ENCODE peak calls at places on chromosomes 3 and 15, in eight cellular contexts. One of them, this sample, is unnamed.

GRCh38 chr15:24823473-24823872 is 131.3 kb upstream of the SNRPN start:
- DNase-seq in mesenteric fat pad: no peak
- DNase-seq in hepatocyte: peak; percentile 84
- DNase-seq in NCI-H1092: no peak
- DNase-seq in CD4-positive, alpha-beta memory T cell: no peak
- DNase-seq in HEK293T: no peak
- DNase-seq in B cell: no peak
- DNase-seq in AG09309: no peak
- DNase-seq in this sample: no peak

GRCh38 chr15:84982301-84982920 is 755 bp downstream of the PDE8A start:
- DNase-seq in mesenteric fat pad: no peak
- DNase-seq in hepatocyte: peak; percentile 68
- DNase-seq in NCI-H1092: no peak
- DNase-seq in CD4-positive, alpha-beta memory T cell: peak; percentile 59
- DNase-seq in HEK293T: no peak
- DNase-seq in B cell: no peak
- DNase-seq in AG09309: no peak
- DNase-seq in this sample: no peak

GRCh38 chr15:77685082-77685815 is 52.5 kb upstream of the LINGO1 start:
- DNase-seq in mesenteric fat pad: no peak
- DNase-seq in hepatocyte: no peak
- DNase-seq in NCI-H1092: no peak
- DNase-seq in CD4-positive, alpha-beta memory T cell: no peak
- DNase-seq in HEK293T: no peak
- DNase-seq in B cell: no peak
- DNase-seq in AG09309: no peak
- DNase-seq in this sample: no peak

GRCh38 chr15:43527016-43527801 is 9.8 kb downstream of the MAP1A start:
- DNase-seq in mesenteric fat pad: peak; percentile 77
- DNase-seq in hepatocyte: no peak
- DNase-seq in NCI-H1092: no peak
- DNase-seq in CD4-positive, alpha-beta memory T cell: no peak
- DNase-seq in HEK293T: no peak
- DNase-seq in B cell: no peak
- DNase-seq in AG09309: no peak
- DNase-seq in this sample: no peak

GRCh38 chr15:66734961-66735908 is 33.2 kb downstream of the SMAD6 start:
- DNase-seq in mesenteric fat pad: peak; percentile 88
- DNase-seq in hepatocyte: no peak
- DNase-seq in NCI-H1092: no peak
- DNase-seq in CD4-positive, alpha-beta memory T cell: no peak
- DNase-seq in HEK293T: no peak
- DNase-seq in B cell: no peak
- DNase-seq in AG09309: no peak
- DNase-seq in this sample: no peak

GRCh38 chr3:13613343-13614190 is 64.6 kb downstream of the FBLN2 start:
- DNase-seq in mesenteric fat pad: no peak
- DNase-seq in hepatocyte: no peak
- DNase-seq in NCI-H1092: no peak
- DNase-seq in CD4-positive, alpha-beta memory T cell: no peak
- DNase-seq in HEK293T: no peak
- DNase-seq in B cell: no peak
- DNase-seq in AG09309: no peak
- DNase-seq in this sample: no peak

GRCh38 chr15:74732846-74733245 is 7.5 kb upstream of the CYP1A1 start:
- DNase-seq in mesenteric fat pad: no peak
- DNase-seq in hepatocyte: no peak
- DNase-seq in NCI-H1092: no peak
- DNase-seq in CD4-positive, alpha-beta memory T cell: no peak
- DNase-seq in HEK293T: no peak
- DNase-seq in B cell: no peak
- DNase-seq in AG09309: no peak
- DNase-seq in this sample: no peak

GRCh38 chr3:139281512-139282196 is 62.2 kb upstream of the MRPS22 start:
- DNase-seq in mesenteric fat pad: no peak
- DNase-seq in hepatocyte: no peak
- DNase-seq in NCI-H1092: no peak
- DNase-seq in CD4-positive, alpha-beta memory T cell: no peak
- DNase-seq in HEK293T: no peak
- DNase-seq in B cell: no peak
- DNase-seq in AG09309: peak; percentile 48
- DNase-seq in this sample: no peak

GRCh38 chr3:157693762-157694161 is 190.5 kb upstream of the VEPH1 start:
- DNase-seq in mesenteric fat pad: no peak
- DNase-seq in hepatocyte: no peak
- DNase-seq in NCI-H1092: no peak
- DNase-seq in CD4-positive, alpha-beta memory T cell: no peak
- DNase-seq in HEK293T: no peak
- DNase-seq in B cell: no peak
- DNase-seq in AG09309: no peak
- DNase-seq in this sample: no peak

GRCh38 chr3:186380622-186381380 is 18.8 kb upstream of the DGKG start:
- DNase-seq in mesenteric fat pad: no peak
- DNase-seq in hepatocyte: no peak
- DNase-seq in NCI-H1092: no peak
- DNase-seq in CD4-positive, alpha-beta memory T cell: no peak
- DNase-seq in HEK293T: no peak
- DNase-seq in B cell: no peak
- DNase-seq in AG09309: no peak
- DNase-seq in this sample: no peak

GRCh38 chr3:74844428-74844827 is 230.0 kb upstream of the CNTN3 start:
- DNase-seq in mesenteric fat pad: no peak
- DNase-seq in hepatocyte: no peak
- DNase-seq in NCI-H1092: no peak
- DNase-seq in CD4-positive, alpha-beta memory T cell: no peak
- DNase-seq in HEK293T: no peak
- DNase-seq in B cell: no peak
- DNase-seq in AG09309: no peak
- DNase-seq in this sample: no peak

GRCh38 chr15:38702178-38702912 is 137.7 kb upstream of the RASGRP1 start:
- DNase-seq in mesenteric fat pad: no peak
- DNase-seq in hepatocyte: peak; percentile 86
- DNase-seq in NCI-H1092: no peak
- DNase-seq in CD4-positive, alpha-beta memory T cell: no peak
- DNase-seq in HEK293T: no peak
- DNase-seq in B cell: no peak
- DNase-seq in AG09309: no peak
- DNase-seq in this sample: no peak

GRCh38 chr3:138608322-138609214 is at the start of gene FAIM:
- DNase-seq in mesenteric fat pad: peak; percentile 91
- DNase-seq in hepatocyte: peak; percentile 81
- DNase-seq in NCI-H1092: peak; percentile 74
- DNase-seq in CD4-positive, alpha-beta memory T cell: peak; percentile 79
- DNase-seq in HEK293T: peak; percentile 62
- DNase-seq in B cell: peak; percentile 75
- DNase-seq in AG09309: peak; percentile 27
- DNase-seq in this sample: peak; percentile 21

GRCh38 chr3:113124256-113124830 is 87.0 kb upstream of the BOC start:
- DNase-seq in mesenteric fat pad: no peak
- DNase-seq in hepatocyte: no peak
- DNase-seq in NCI-H1092: no peak
- DNase-seq in CD4-positive, alpha-beta memory T cell: no peak
- DNase-seq in HEK293T: no peak
- DNase-seq in B cell: no peak
- DNase-seq in AG09309: no peak
- DNase-seq in this sample: no peak

GRCh38 chr3:108877906-108878305 is 55.3 kb downstream of the TRAT1 start:
- DNase-seq in mesenteric fat pad: no peak
- DNase-seq in hepatocyte: no peak
- DNase-seq in NCI-H1092: no peak
- DNase-seq in CD4-positive, alpha-beta memory T cell: no peak
- DNase-seq in HEK293T: no peak
- DNase-seq in B cell: no peak
- DNase-seq in AG09309: no peak
- DNase-seq in this sample: no peak

This sample was measured in GDM1.